ENCODE peak calls at places on chromosomes 1 and 21, in seven cellular contexts. D is heart left ventricle; U is CD8-positive, alpha-beta T cell; H is HAP-1; J is ovary; F is pancreas; T is prostate gland. Q is an unnamed sample. For H3K4me1, H3K36me3 and H3K9me3, the result is how much of the 10 kb centered on the place peaks cover.

GRCh38 chr1:167433884-167434283 is 84.4 kb downstream of the CD247 start:
- DNase-seq in F (no peak), T (no peak), D (no peak), H (no peak), J (no peak), U (no peak), Q (no peak)

GRCh38 chr1:229372251-229372650 is 29.4 kb upstream of the CCSAP start:
- DNase-seq in F (no peak), J (no peak), U (no peak), H (no peak), T (no peak), D (no peak), Q (no peak)

GRCh38 chr1:112762541-112763141 is 47.5 kb upstream of the PPM1J start:
- DNase-seq in D (no peak), J (no peak), F (no peak), T (peak), H (no peak), U (no peak), Q (peak)

GRCh38 chr1:93763981-93764750 is 82.5 kb upstream of the BCAR3 start:
- DNase-seq in H (no peak), T (no peak), D (no peak), F (no peak), U (no peak), J (no peak), Q (no peak)

GRCh38 chr1:230977781-230978490 is 725 bp downstream of the TTC13 start:
- DNase-seq in D (peak), J (peak), F (peak), T (peak), H (peak), U (peak), Q (peak)

GRCh38 chr1:151832318-151832984 is 849 bp upstream of the RORC start:
- DNase-seq in U (no peak), D (peak), T (peak), F (peak), J (peak), H (no peak), Q (peak)

GRCh38 chr1:41538741-41539415 is 54.4 kb upstream of the EDN2 start:
- DNase-seq in J (no peak), T (no peak), F (no peak), H (no peak), U (no peak), D (no peak), Q (no peak)

GRCh38 chr1:117642963-117643362 is 37.1 kb downstream of the TENT5C start:
- DNase-seq in D (no peak), U (no peak), H (no peak), J (no peak), F (no peak), T (no peak), Q (no peak)

GRCh38 chr21:41283211-41283818 is 33.3 kb upstream of the FAM3B start:
- DNase-seq in U (peak), D (no peak), T (peak), J (no peak), H (peak), F (no peak), Q (peak)

GRCh38 chr21:43611598-43612369 is 47.5 kb downstream of the HSF2BP start:
- DNase-seq in H (peak), T (peak), D (peak), U (peak), J (peak), F (peak), Q (peak)

GRCh38 chr1:92194516-92194915 is 23.2 kb upstream of the C1orf146 start:
- DNase-seq in H (no peak), U (no peak), T (no peak), D (no peak), F (no peak), J (no peak), Q (no peak)

GRCh38 chr1:57879700-57880099 is 455.8 kb upstream of the DAB1 start:
- DNase-seq in F (no peak), U (no peak), J (no peak), D (no peak), H (no peak), T (no peak), Q (no peak)

DNA sequence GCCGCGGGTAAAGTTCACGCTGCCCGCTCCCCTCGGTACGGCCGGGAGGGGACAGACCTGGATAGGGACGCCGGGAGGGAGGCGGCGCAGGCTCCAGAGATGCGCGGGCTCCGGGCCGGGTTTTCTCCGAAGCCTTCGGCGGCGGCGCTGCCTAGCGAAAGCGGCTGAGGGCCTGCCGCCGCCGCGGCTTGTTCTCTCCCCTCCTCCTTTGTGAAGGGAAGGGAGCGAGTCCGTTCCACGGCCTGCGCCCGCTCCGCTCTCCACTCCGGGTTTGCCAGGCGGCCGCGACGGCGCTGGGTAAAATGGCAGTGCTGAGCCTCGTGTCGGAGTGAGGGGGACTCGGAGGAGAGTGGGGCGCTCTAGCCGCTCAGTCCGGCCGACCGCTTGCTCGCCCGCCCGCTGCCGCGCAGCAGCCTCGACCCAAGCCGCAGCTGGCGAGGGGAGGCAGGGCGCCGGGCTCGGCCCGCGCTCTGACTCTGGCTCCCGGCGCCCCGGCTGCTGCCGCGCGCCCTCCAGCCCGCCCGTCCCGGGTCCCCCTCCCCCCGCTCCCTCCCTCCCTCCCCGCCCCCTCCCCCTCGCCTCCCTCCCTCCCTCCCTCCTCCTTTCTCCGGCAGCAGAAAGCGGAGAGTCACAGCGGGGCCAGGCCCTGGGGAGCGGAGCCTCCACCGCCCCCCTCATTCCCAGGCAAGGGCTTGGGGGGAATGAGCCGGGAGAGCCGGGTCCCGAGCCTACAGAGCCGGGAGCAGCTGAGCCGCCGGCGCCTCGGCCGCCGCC is at the start of gene ARID1A:
- DNase-seq in H (peak), D (peak), J (peak), F (peak), U (peak), T (peak), Q (peak)
- H3K4me1 ChIP-seq in H (under half), D (under half), J (under half), F (half or more), U (half or more), T (under half), Q (half or more)

GRCh38 chr1:109488201-109488600 is 4.5 kb downstream of the ATXN7L2 start:
- DNase-seq in U (no peak), F (no peak), T (no peak), J (no peak), H (no peak), D (no peak), Q (no peak)
- H3K36me3 ChIP-seq in U (under half), F (under half), T (under half), J (under half), H (under half), D (under half), Q (half or more)

GRCh38 chr1:4597020-4597419 is 57.4 kb upstream of the AJAP1 start:
- DNase-seq in J (no peak), U (no peak), T (no peak), F (no peak), H (no peak), D (no peak), Q (no peak)
- H3K9me3 ChIP-seq in J (under half), U (under half), T (under half), F (under half), H (under half), D (under half), Q (under half)

GRCh38 chr1:82706741-82707140 is 906.0 kb downstream of the ADGRL2 start:
- DNase-seq in H (no peak), U (no peak), D (no peak), F (no peak), J (no peak), T (no peak), Q (peak)
- H3K4me1 ChIP-seq in H (under half), U (under half), D (under half), F (under half), J (under half), T (under half), Q (under half)

DNA sequence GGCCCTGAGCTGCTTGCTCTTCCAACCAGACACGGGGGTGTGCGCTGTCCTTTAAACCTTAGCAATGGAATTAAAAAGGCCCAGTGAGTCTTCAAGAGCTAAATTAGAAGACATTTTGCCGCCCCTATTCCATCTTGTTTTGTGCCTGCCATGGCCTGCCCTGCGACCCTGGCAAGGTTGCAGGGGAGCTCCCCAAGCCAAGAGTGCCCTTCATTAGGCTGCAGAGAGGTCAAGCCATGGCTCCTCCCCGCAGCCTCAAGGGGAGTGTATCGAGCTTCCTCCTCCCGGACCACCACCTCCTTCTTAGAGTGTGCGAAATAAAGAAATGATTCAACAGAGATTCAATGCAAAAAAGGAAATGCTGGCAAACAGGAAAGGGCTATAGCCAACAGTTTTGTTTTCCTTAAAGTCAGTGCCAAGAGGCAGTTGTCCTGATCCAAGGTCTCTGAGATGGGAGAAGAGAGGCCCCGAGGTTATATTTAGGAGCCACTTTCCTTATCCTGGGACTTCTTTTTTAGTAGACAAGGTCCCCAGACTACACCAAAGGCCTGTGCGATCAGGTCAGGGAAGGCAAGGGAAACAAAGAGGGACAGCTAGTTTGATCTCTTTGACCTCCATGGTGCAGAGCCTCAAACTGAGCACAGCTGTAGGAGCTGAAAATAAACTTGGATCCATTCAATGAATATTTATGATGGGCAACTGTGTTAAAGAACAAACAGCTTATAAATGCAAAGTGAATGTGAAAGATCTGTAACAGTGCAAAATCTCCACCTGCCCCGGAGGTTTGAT is 256.4 kb downstream of the DYRK1A start:
- DNase-seq in U (no peak), F (no peak), T (no peak), J (no peak), D (no peak), H (no peak), Q (no peak)
- H3K36me3 ChIP-seq in U (under half), F (under half), T (under half), J (under half), D (under half), H (under half), Q (under half)

GRCh38 chr1:190738321-190738720 is 260.7 kb upstream of the BRINP3 start:
- DNase-seq in D (no peak), T (no peak), H (no peak), J (no peak), U (no peak), F (no peak), Q (peak)

DNA sequence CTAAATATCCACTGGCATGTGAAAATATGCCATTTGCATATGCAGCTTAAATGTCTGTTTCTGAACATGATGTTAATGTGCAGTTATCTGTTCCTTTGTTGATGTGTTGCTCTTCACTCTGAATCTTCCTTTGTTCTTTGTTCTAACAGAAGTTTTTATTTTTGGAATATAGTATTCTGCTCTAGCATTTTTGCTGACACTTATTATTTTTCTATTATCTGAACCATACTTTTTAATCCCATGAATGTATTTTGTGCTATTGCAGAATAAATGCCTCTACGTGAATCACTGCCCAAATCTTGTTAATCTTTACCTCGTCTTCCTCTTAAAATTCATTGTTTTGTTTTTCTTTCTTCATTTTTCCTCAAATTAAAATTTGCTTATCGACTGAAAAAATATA is 259.5 kb upstream of the BRINP3 start:
- DNase-seq in F (no peak), T (no peak), D (no peak), H (no peak), U (no peak), J (no peak), Q (no peak)
- H3K9me3 ChIP-seq in F (under half), T (under half), D (under half), H (under half), U (under half), J (under half), Q (under half)

DNA sequence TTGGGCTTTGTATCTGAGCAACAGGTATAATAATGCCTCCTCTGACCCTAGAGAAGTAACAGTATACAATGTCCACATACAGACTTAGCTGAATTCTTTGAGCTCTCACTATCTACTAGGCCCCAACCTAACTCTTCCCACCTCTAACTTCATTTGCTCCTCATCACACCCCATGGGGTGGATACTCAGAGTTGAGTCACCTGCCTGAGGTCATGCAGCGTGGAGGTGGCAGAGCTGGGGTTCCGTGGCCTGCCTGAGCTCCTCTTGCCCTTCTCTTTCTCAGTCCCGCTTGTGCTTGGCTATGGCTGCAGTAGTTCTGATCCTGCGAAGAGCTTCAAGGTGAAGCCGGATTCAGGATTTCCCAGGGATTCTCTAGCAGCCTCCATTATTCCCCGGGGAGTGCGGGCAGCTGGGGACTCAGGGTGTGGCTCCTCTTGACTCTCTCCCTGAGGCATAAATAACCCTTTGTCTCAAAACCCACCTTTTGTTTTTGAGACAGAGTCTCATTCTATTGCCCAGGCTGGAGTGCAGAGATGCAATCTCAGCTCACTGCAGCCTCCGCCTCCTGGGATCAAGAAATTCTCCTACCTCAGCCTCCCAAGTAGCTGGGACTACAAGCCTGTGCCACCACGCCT is 29.9 kb upstream of the ACTL8 start:
- DNase-seq in F (no peak), D (peak), T (no peak), U (no peak), H (peak), J (no peak), Q (no peak)
- H3K4me1 ChIP-seq in F (under half), D (under half), T (under half), U (under half), H (under half), J (under half), Q (under half)

DNA sequence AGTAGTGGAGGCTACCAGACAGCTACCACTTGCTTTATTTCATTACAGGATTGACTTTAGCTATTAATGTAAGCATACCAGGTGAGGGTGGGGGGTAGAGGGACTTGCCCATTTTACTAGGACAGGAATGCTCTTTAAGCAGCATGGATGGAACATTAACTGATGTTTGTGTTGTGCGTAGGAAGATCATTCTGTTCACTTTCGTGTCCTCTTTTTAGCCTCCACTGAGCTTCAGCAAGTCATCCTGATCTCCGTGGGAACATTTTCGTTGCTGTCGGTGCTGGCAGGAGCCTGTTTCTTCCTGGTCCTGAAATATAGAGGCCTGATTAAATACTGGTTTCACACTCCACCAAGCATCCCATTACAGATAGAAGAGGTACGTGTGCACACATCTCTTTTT is 29.3 kb downstream of the IFNGR2 start:
- DNase-seq in J (no peak), T (no peak), D (no peak), F (no peak), U (no peak), H (no peak), Q (no peak)
- H3K36me3 ChIP-seq in J (under half), T (under half), D (half or more), F (half or more), U (under half), H (half or more), Q (half or more)

GRCh38 chr1:13516606-13517005 is 2.8 kb upstream of the LRRC38 start:
- DNase-seq in T (no peak), J (no peak), U (no peak), F (no peak), H (no peak), D (no peak), Q (no peak)
- H3K9me3 ChIP-seq in T (under half), J (under half), U (under half), F (under half), H (under half), D (under half), Q (under half)

DNA sequence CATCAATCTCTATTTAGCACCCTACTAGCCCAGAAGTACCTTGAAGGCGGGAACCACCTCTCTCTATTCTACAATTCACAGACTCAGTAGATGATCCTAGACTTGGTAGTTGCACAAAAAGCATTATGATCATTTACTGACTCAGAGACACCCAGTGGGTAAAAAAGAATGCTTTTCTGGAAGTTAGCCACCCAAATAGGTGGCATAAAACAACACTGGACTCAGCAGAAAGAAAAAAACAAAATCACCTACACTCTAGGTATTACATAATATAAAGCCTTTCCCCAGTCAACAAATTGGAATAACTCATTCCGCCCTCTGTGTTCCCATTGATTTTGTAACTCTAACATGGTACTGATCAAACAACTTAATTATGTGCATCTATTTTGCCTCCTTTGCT is 126.3 kb downstream of the PTPN14 start:
- DNase-seq in J (no peak), F (no peak), H (no peak), T (no peak), D (no peak), U (no peak), Q (no peak)
- H3K4me1 ChIP-seq in J (under half), F (under half), H (under half), T (under half), D (under half), U (under half), Q (under half)